ENCODE peak calls at places on chromosomes 2 and 18, in eight cellular contexts. V, P, L, D, T, X, G and A are unnamed samples.

GRCh38 chr2:75324716-75325291 is 125.5 kb upstream of the TACR1 start:
- DNase-seq in D (no peak), P (no peak), V (no peak), L (no peak), T (no peak), G (no peak), X (no peak), A (no peak)

GRCh38 chr2:9699139-9699823 is 68.5 kb upstream of the YWHAQ start:
- DNase-seq in L (no peak), V (no peak), D (no peak), G (peak), P (no peak), T (peak), X (no peak), A (no peak)

GRCh38 chr18:73793386-73793785 is 354.2 kb downstream of the FBXO15 start:
- DNase-seq in P (no peak), L (no peak), G (peak), D (no peak), X (no peak), T (no peak), V (no peak), A (peak)

GRCh38 chr2:212078103-212078502 is 460.5 kb downstream of the ERBB4 start:
- DNase-seq in X (no peak), L (no peak), D (no peak), G (no peak), P (no peak), V (no peak), T (no peak), A (no peak)

GRCh38 chr2:99552529-99552928 is 62.7 kb upstream of the REV1 start:
- DNase-seq in G (no peak), L (no peak), V (no peak), P (no peak), T (no peak), X (peak), D (no peak), A (no peak)

GRCh38 chr2:168060956-168061750 is 186.2 kb downstream of the STK39 start:
- DNase-seq in P (no peak), G (no peak), L (no peak), D (no peak), X (no peak), V (no peak), T (peak), A (no peak)

GRCh38 chr2:45728458-45728942 is 77.0 kb downstream of the PRKCE start:
- DNase-seq in D (no peak), P (no peak), G (no peak), X (no peak), L (no peak), T (no peak), V (no peak), A (no peak)

GRCh38 chr2:100856732-100857131 is 36.8 kb downstream of the NPAS2 start:
- DNase-seq in X (no peak), V (no peak), T (no peak), L (no peak), P (no peak), D (no peak), G (no peak), A (no peak)

GRCh38 chr2:65075605-65076344 is 19.6 kb downstream of the CEP68 start:
- DNase-seq in T (peak), L (no peak), V (no peak), G (peak), X (peak), P (no peak), D (no peak), A (no peak)

GRCh38 chr2:104493698-104494097 is 360.2 kb upstream of the POU3F3 start:
- DNase-seq in T (no peak), G (no peak), D (no peak), V (no peak), X (no peak), P (no peak), L (no peak), A (no peak)

GRCh38 chr18:2826581-2826980 is 20.2 kb upstream of the EMILIN2 start:
- DNase-seq in D (no peak), L (no peak), P (no peak), T (peak), V (no peak), G (peak), X (peak), A (no peak)

GRCh38 chr2:23239374-23239773 is 145.6 kb upstream of the KLHL29 start:
- DNase-seq in X (no peak), V (no peak), D (no peak), G (no peak), L (no peak), T (no peak), P (no peak), A (no peak)

GRCh38 chr2:18976112-18976961 is 382.1 kb downstream of the OSR1 start:
- DNase-seq in D (no peak), P (no peak), T (peak), G (peak), L (no peak), V (no peak), X (no peak), A (no peak)

GRCh38 chr2:66452214-66452613 is 17.3 kb downstream of the MEIS1 start:
- DNase-seq in L (no peak), T (no peak), V (no peak), D (no peak), P (no peak), G (no peak), X (no peak), A (no peak)

GRCh38 chr2:226763320-226763719 is 36.3 kb downstream of the IRS1 start:
- DNase-seq in X (no peak), G (no peak), D (no peak), T (peak), P (no peak), V (no peak), L (no peak), A (no peak)

GRCh38 chr2:85707304-85707703 is 13.1 kb downstream of the GNLY start:
- DNase-seq in V (peak), G (peak), T (peak), L (no peak), D (peak), X (peak), P (peak), A (peak)

GRCh38 chr2:65638438-65638837 is 206.0 kb upstream of the SPRED2 start:
- DNase-seq in P (no peak), X (no peak), G (no peak), V (no peak), D (no peak), L (no peak), T (peak), A (no peak)

GRCh38 chr2:23293063-23293462 is 91.9 kb upstream of the KLHL29 start:
- DNase-seq in X (peak), V (no peak), P (no peak), G (no peak), L (no peak), T (peak), D (no peak), A (no peak)

GRCh38 chr2:236352761-236353593 is 88.8 kb upstream of the ASB18 start:
- DNase-seq in V (peak), T (peak), G (no peak), L (no peak), X (peak), D (peak), P (peak), A (no peak)

GRCh38 chr2:242085941-242086621 is 216.6 kb downstream of the RTP5 start:
- DNase-seq in X (peak), L (no peak), T (peak), D (no peak), V (no peak), G (no peak), P (no peak), A (peak)

GRCh38 chr2:217101972-217102371 is 242.1 kb upstream of the TNP1 start:
- DNase-seq in V (no peak), L (no peak), D (no peak), P (no peak), X (no peak), G (no peak), T (no peak), A (no peak)